ENCODE peak calls at places on chromosome 18, in four cellular contexts. Y is K562, K is HCT116, E is H1. I is an unnamed sample.
A peak's percentile ranks its signal among the peaks of the same experiment; 100 is the strongest.

GRCh38 chr18:21444465-21445023 is 156.0 kb downstream of the ESCO1 start:
- DNase-seq in Y (peak; percentile 24), K (peak; percentile 64), E (no peak), I (no peak)

GRCh38 chr18:54835944-54836343 is 7.7 kb downstream of the RAB27B start:
- DNase-seq in Y (no peak), K (no peak), E (no peak), I (no peak)

GRCh38 chr18:56459451-56459777 is 179.0 kb downstream of the TXNL1 start:
- DNase-seq in Y (no peak), K (no peak), E (no peak), I (no peak)

GRCh38 chr18:8696749-8697211 is 8.6 kb upstream of the MTCL1 start:
- DNase-seq in Y (peak; percentile 87), K (peak; percentile 23), E (no peak), I (peak; percentile 63)

GRCh38 chr18:65439184-65439583 is 311.6 kb upstream of the CDH7 start:
- DNase-seq in Y (no peak), K (no peak), E (no peak), I (no peak)

GRCh38 chr18:68435581-68435980 is 279.3 kb downstream of the TMX3 start:
- DNase-seq in Y (no peak), K (no peak), E (no peak), I (no peak)

GRCh38 chr18:10057808-10058791 is 144.3 kb downstream of the VAPA start:
- DNase-seq in Y (no peak), K (no peak), E (no peak), I (peak; percentile 57)

GRCh38 chr18:10893761-10894160 is 255.6 kb downstream of the PIEZO2 start:
- DNase-seq in Y (no peak), K (no peak), E (no peak), I (no peak)

GRCh38 chr18:7608174-7608550 is 41.0 kb downstream of the PTPRM start:
- DNase-seq in Y (no peak), K (no peak), E (no peak), I (no peak)

DNA sequence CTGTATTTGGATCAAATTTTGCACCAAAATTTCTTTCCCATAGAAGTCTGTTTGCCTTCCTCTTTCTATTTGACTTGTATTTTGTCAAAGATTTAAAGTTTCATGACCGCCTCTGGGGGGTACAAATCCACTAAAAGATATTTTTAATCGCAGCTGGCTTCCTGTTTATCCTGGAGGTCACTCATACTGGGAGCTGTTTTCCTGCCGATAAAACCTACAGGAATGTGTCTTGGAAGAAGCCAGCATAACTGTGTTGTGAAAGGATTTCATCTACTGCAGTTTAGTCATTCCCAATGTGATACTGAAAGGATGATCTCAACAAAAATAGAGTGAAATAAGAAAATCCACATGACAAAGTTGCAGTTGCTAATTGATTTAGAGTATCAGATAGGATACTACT is 184.0 kb downstream of the RIT2 start:
- DNase-seq in Y (no peak), K (no peak), E (no peak), I (no peak)
- TF ChIP-seq POLR2A in Y (no peak), K (no peak), E (no peak), I (no peak)

GRCh38 chr18:35028556-35028955 is 12.7 kb upstream of the MAPRE2 start:
- DNase-seq in Y (no peak), K (no peak), E (no peak), I (no peak)

GRCh38 chr18:35029103-35029502 is 12.1 kb upstream of the MAPRE2 start:
- DNase-seq in Y (no peak), K (no peak), E (no peak), I (no peak)

GRCh38 chr18:35030234-35030989 is 10.8 kb upstream of the MAPRE2 start:
- DNase-seq in Y (no peak), K (no peak), E (no peak), I (no peak)

GRCh38 chr18:35032113-35032512 is 9.1 kb upstream of the MAPRE2 start:
- DNase-seq in Y (no peak), K (no peak), E (no peak), I (no peak)

DNA sequence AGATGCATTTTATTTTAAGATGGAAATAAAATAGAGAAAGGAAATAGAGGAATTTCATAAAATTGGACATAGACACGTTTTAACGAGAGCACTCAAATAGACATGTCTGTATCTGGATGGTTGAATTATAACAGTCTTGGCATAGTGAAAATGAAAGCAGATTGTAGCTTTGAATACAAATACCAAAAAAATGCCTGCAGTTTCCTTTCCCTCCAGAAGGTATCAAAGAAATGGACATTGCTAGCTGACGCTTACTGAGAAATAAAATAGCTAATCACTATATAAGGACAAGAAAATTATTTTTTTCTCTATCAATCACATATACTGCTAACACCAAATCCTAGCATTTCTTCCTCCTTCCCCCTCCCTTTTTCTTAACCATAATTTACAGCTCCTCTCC is 11.4 kb upstream of the MAPRE2 start:
- DNase-seq in Y (no peak), K (no peak), E (no peak), I (no peak)
- H3K4me3 ChIP-seq in Y (no peak overlapping the region), K (no peak overlapping the region), E (no peak overlapping the region), I (peak overlapping the region; percentile 27)

GRCh38 chr18:3511980-3512379 is 62.0 kb downstream of the TGIF1 start:
- DNase-seq in Y (no peak), K (no peak), E (no peak), I (no peak)
- TF ChIP-seq POLR2AphosphoS5 in Y (no peak), K (no peak), E (no peak), I (no peak)

DNA sequence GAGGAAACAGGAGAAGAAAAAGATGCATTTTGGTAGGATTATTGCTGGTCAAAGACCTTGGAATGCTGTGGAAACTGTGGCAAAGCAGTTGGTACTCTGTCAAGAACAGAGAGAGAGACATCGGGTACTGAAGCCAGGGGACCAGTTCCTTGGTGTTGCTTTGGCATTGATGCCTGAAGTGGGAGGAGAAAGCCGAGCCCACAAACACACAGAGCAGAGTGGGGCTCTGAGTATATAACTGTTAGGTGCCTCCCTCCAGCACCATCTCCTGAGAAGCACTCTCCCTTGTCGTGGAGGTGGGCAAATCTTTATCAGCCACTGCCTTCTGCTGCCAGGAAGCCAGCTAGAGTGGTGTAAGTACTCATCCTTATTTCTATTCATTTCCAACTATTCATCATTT is at the start of gene SLC14A1:
- DNase-seq in Y (no peak), K (no peak), E (no peak), I (no peak)
- TF ChIP-seq POLR2A in Y (no peak), K (no peak), E (no peak), I (no peak)

GRCh38 chr18:41162781-41163180 is 792.3 kb upstream of the PIK3C3 start:
- DNase-seq in Y (no peak), K (no peak), E (no peak), I (no peak)

GRCh38 chr18:41165625-41166024 is 789.4 kb upstream of the PIK3C3 start:
- DNase-seq in Y (no peak), K (no peak), E (no peak), I (no peak)

DNA sequence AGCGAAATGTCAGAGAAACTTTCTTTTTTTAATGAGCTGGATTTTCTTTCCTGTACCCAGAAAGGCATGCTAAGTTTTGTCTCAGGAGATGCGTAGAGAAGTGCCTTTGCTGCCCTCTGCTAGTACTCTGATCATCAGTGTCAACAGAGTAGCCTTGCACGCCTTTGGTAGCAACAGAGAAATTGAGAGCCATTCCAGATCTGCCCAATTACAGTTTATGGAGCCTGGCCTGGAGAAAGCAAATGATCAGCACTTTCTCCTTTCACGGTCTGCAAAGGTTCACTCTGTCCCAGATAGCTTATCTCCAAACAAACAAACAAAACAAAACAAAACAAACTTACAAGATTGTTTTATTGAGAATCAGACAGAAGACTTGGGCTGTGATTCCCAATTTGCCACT is 792.8 kb upstream of the PIK3C3 start:
- DNase-seq in Y (no peak), K (no peak), E (no peak), I (no peak)
- H3K4me3 ChIP-seq in Y (no peak overlapping the region), K (no peak overlapping the region), E (no peak overlapping the region), I (no peak overlapping the region)

GRCh38 chr18:45617284-45617683 is 2.0 kb downstream of the SLC14A2 start:
- DNase-seq in Y (no peak), K (peak; percentile 48), E (no peak), I (peak; percentile 61)

GRCh38 chr18:45619826-45620201 is 4.5 kb downstream of the SLC14A2 start:
- DNase-seq in Y (no peak), K (no peak), E (no peak), I (no peak)

GRCh38 chr18:45621068-45621511 is 5.8 kb downstream of the SLC14A2 start:
- DNase-seq in Y (peak; percentile 68), K (peak; percentile 28), E (no peak), I (peak; percentile 19)

GRCh38 chr18:45619062-45619825 is 4.0 kb downstream of the SLC14A2 start:
- DNase-seq in Y (no peak), K (no peak), E (no peak), I (no peak)
- TF ChIP-seq POLR2AphosphoS5 in Y (no peak), K (no peak), E (no peak), I (no peak)

DNA sequence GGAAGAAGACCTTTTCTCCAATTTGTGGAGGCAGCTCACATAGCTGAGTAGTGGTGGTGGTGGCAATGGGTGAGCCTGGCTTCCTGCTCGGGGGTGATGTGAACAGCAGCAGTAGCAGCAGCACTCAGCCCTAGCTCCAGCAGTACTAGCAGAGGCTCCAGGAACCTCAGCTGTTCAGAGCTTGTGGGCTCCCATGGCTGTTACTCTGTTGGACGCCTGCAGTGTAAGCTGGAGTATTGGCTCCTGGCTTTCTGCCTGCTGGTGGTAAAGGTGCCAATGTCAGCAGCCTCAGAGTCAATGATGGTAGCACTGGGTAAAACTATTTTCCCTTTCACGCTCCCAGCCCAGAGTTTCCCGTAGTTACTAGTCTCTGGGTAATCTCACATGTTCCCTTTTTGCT is 3.1 kb upstream of the SEH1L start:
- DNase-seq in Y (no peak), K (no peak), E (no peak), I (peak; percentile 50)
- TF ChIP-seq POLR2A in Y (no peak), K (no peak), E (no peak), I (no peak)

I was measured in breast epithelium.